ENCODE peak calls at places on chromosomes 12 and 14, in five cellular contexts. W, A, C, F and X are unnamed samples.

GRCh38 chr12:94870511-94870910 is 133.0 kb downstream of the NDUFA12 start:
- DNase-seq in W (no peak), A (peak; percentile 51), C (no peak), F (no peak), X (no peak)

GRCh38 chr12:54372113-54372806 is 8.0 kb upstream of the GPR84 start:
- DNase-seq in W (no peak), A (no peak), C (no peak), F (no peak), X (no peak)

GRCh38 chr14:91284146-91284790 is 39.8 kb upstream of the GPR68 start:
- DNase-seq in W (no peak), A (no peak), C (no peak), F (peak; percentile 78), X (peak; percentile 94)

GRCh38 chr12:25817166-25817565 is 141.3 kb upstream of the RASSF8 start:
- DNase-seq in W (no peak), A (no peak), C (no peak), F (peak; percentile 54), X (peak; percentile 14)

GRCh38 chr12:95385246-95385645 is 88.7 kb upstream of the METAP2 start:
- DNase-seq in W (no peak), A (peak; percentile 44), C (peak; percentile 19), F (no peak), X (peak; percentile 57)

GRCh38 chr14:71300474-71301359 is 393.5 kb downstream of the PCNX1 start:
- DNase-seq in W (no peak), A (no peak), C (no peak), F (peak; percentile 33), X (peak; percentile 30)

GRCh38 chr14:37198273-37198598 is 499 bp downstream of the MIPOL1 start:
- DNase-seq in W (no peak), A (no peak), C (no peak), F (no peak), X (no peak)

GRCh38 chr12:54701940-54702592 is 53.9 kb upstream of the DCD start:
- DNase-seq in W (peak; percentile 67), A (peak; percentile 62), C (peak; percentile 65), F (peak; percentile 61), X (peak; percentile 60)

GRCh38 chr12:71948390-71948789 is 9.7 kb downstream of the TPH2 start:
- DNase-seq in W (no peak), A (no peak), C (peak; percentile 22), F (no peak), X (no peak)

GRCh38 chr12:22100952-22101748 is 55.1 kb downstream of the CMAS start:
- DNase-seq in W (peak; percentile 65), A (peak; percentile 30), C (peak; percentile 63), F (peak; percentile 46), X (peak; percentile 65)
- TF ChIP-seq EZH2phosphoT487 in W (no peak), A (no peak), C (no peak), F (no peak), X (no peak)

DNA sequence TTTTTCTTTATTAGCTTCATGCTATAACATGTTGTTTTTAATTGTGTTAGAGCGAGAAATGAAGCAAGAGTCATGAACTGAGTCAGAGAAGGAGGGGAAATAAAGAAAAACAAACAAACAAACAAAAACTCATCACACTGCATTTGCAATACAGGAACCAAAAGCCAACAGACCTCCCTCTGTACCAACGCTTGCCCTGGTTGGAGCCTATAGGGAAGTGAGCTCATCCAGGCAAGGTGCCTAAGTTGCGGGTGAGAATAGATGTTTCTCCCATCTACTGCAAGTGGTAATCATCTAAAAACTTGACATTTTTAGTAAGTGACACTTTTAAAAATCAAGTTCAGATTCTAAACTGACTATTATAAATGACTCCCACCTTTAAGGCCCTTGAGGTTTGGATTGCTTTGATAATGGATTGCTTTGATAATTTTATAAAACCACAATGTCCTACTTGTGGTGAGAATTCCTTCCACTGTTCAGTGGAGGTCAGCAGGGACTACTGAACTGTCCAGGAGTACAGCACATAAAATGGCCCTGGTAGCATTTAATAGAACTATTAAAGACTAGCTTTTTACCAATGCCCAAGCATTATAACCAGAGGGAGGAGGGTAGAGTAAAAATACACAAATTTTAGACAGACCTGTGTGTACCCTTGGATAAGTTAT is 31.3 kb downstream of the SLC38A1 start:
- DNase-seq in W (no peak), A (no peak), C (no peak), F (no peak), X (no peak)
- H3K27ac ChIP-seq in W (no peak overlapping the region), A (no peak overlapping the region), C (no peak overlapping the region), F (no peak overlapping the region), X (no peak overlapping the region)

GRCh38 chr12:110732572-110732971 is 10.1 kb downstream of the PPP1CC start:
- DNase-seq in W (no peak), A (no peak), C (no peak), F (no peak), X (no peak)
- H3K4me2 ChIP-seq in W (no peak overlapping the region), A (no peak overlapping the region), C (peak overlapping the region; percentile 8), F (no peak overlapping the region), X (no peak overlapping the region)

GRCh38 chr12:76976777-76977465 is 88.4 kb downstream of the E2F7 start:
- DNase-seq in W (no peak), A (no peak), C (no peak), F (peak; percentile 9), X (peak; percentile 10)
- TF ChIP-seq EZH2phosphoT487 in W (no peak), A (no peak), C (no peak), F (no peak), X (no peak)

DNA sequence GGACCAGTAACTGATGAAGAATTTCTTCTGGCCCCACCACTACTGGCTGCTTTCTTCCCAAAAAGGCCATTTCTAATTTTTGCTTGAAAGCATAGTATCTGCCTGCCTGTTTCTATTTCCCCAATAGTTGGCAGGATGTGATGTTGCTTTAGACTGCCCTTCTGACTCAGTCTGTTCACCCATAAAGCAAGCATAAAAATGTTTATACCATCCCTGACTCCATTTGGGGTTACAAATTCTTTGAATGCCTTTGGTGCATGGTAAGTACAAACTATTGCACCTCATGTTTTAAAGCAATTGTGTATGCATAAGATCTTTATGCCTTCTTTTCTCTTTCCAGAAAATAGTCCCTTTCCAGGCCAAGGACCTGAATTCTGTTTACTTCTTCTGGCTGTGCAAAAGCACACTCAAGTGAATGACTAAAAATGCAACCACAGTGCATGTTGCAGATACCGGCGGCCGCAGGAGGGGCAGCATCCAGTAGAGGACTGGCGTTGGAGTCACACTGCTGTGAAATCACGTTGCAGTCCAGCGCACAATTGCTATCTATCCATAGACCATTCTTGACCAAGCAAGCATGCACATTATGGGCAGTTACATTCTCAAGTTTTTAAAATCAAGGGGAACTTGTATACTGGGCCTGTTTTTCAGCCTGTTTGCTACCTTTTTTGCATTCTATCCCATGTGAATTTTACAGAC is 82.4 kb downstream of the SLC5A8 start:
- DNase-seq in W (no peak), A (no peak), C (no peak), F (no peak), X (peak; percentile 75)
- H3K27ac ChIP-seq in W (no peak overlapping the region), A (no peak overlapping the region), C (no peak overlapping the region), F (no peak overlapping the region), X (peak overlapping the region; percentile 16)

GRCh38 chr12:42266579-42267230 is 28.7 kb upstream of the YAF2 start:
- DNase-seq in W (no peak), A (no peak), C (no peak), F (no peak), X (no peak)
- H3K4me2 ChIP-seq in W (no peak overlapping the region), A (no peak overlapping the region), C (no peak overlapping the region), F (no peak overlapping the region), X (no peak overlapping the region)

GRCh38 chr12:117671734-117672133 is 297.1 kb downstream of the KSR2 start:
- DNase-seq in W (no peak), A (peak; percentile 11), C (peak; percentile 75), F (peak; percentile 83), X (peak; percentile 57)
- TF ChIP-seq EZH2phosphoT487 in W (no peak), A (no peak), C (no peak), F (no peak), X (no peak)

DNA sequence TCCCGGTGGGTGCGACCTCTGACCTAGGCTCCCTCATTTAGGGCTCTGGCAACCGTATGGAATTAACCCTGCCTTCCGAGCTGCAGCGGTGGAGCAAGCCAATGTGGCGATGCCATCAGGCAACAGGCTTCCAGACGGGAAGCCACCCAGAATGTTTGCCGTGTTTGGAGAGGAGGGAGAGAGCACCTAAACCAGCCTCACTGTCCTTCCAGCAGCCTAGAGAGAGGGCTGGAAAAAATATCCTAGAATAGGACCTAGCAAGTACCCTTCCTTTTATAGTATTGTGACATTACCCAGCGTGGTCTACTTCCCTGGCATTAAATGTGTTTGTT is 287 bp upstream of the SLC2A13 start:
- DNase-seq in W (no peak), A (no peak), C (no peak), F (no peak), X (no peak)
- H3K27ac ChIP-seq in W (no peak overlapping the region), A (no peak overlapping the region), C (no peak overlapping the region), F (no peak overlapping the region), X (no peak overlapping the region)